ENCODE peak calls at places on chromosomes 11 and 22, in six cellular contexts. X is fibroblast of lung, M is esophagus muscularis mucosa, E is brain microvascular endothelial cell, H is GM12865, Q is uterus. J is an unnamed sample.

GRCh38 chr11:113553905-113554304 is 78.7 kb upstream of the DRD2 start:
- DNase-seq in X (peak), M (no peak), E (no peak), H (no peak), Q (no peak), J (no peak)

GRCh38 chr11:116558504-116559252 is 214.1 kb downstream of the BUD13 start:
- DNase-seq in X (peak), M (no peak), E (peak), H (no peak), Q (no peak), J (peak)

GRCh38 chr11:2166091-2166851 is 5.3 kb upstream of the INS start:
- DNase-seq in X (peak), M (no peak), E (no peak), H (peak), Q (no peak), J (no peak)

GRCh38 chr11:33827206-33827605 is 52.9 kb upstream of the FBXO3 start:
- DNase-seq in X (no peak), M (no peak), E (no peak), H (no peak), Q (no peak), J (no peak)

GRCh38 chr11:11931461-11932055 is 76.9 kb downstream of the DKK3 start:
- DNase-seq in X (peak), M (no peak), E (peak), H (peak), Q (peak), J (peak)

GRCh38 chr11:119100246-119100959 is 1.2 kb downstream of the DPAGT1 start:
- DNase-seq in X (peak), M (no peak), E (peak), H (no peak), Q (no peak), J (peak)

GRCh38 chr11:86043765-86044534 is 24.9 kb downstream of the PICALM start:
- DNase-seq in X (no peak), M (no peak), E (no peak), H (no peak), Q (no peak), J (no peak)

GRCh38 chr11:35850191-35850590 is 93.7 kb upstream of the LDLRAD3 start:
- DNase-seq in X (no peak), M (peak), E (no peak), H (no peak), Q (no peak), J (no peak)

GRCh38 chr11:57539342-57539741 is 1.9 kb downstream of the SMTNL1 start:
- DNase-seq in X (no peak), M (no peak), E (no peak), H (no peak), Q (no peak), J (no peak)

GRCh38 chr11:74278721-74279148 is 32.7 kb downstream of the P4HA3 start:
- DNase-seq in X (peak), M (peak), E (peak), H (no peak), Q (peak), J (peak)

GRCh38 chr11:128451651-128452470 is 135.5 kb downstream of the ETS1 start:
- DNase-seq in X (peak), M (no peak), E (peak), H (no peak), Q (peak), J (peak)

GRCh38 chr11:134559617-134559992 is 147.6 kb upstream of the B3GAT1 start:
- DNase-seq in X (no peak), M (peak), E (no peak), H (no peak), Q (no peak), J (no peak)

GRCh38 chr11:34173050-34173449 is 67.6 kb downstream of the NAT10 start:
- DNase-seq in X (no peak), M (no peak), E (no peak), H (no peak), Q (no peak), J (no peak)

GRCh38 chr22:31650391-31650790 is 11.6 kb downstream of the PISD start:
- DNase-seq in X (peak), M (no peak), E (peak), H (peak), Q (no peak), J (peak)

GRCh38 chr22:39446239-39446721 is 10.5 kb upstream of the MGAT3 start:
- DNase-seq in X (no peak), M (no peak), E (no peak), H (peak), Q (no peak), J (no peak)

GRCh38 chr22:39444937-39445465 is 11.8 kb upstream of the MGAT3 start:
- DNase-seq in X (no peak), M (no peak), E (no peak), H (no peak), Q (no peak), J (no peak)

GRCh38 chr22:39450258-39450955 is 6.4 kb upstream of the MGAT3 start:
- DNase-seq in X (no peak), M (no peak), E (no peak), H (no peak), Q (no peak), J (no peak)

GRCh38 chr22:39449708-39450107 is 7.1 kb upstream of the MGAT3 start:
- DNase-seq in X (no peak), M (no peak), E (no peak), H (peak), Q (no peak), J (no peak)

DNA sequence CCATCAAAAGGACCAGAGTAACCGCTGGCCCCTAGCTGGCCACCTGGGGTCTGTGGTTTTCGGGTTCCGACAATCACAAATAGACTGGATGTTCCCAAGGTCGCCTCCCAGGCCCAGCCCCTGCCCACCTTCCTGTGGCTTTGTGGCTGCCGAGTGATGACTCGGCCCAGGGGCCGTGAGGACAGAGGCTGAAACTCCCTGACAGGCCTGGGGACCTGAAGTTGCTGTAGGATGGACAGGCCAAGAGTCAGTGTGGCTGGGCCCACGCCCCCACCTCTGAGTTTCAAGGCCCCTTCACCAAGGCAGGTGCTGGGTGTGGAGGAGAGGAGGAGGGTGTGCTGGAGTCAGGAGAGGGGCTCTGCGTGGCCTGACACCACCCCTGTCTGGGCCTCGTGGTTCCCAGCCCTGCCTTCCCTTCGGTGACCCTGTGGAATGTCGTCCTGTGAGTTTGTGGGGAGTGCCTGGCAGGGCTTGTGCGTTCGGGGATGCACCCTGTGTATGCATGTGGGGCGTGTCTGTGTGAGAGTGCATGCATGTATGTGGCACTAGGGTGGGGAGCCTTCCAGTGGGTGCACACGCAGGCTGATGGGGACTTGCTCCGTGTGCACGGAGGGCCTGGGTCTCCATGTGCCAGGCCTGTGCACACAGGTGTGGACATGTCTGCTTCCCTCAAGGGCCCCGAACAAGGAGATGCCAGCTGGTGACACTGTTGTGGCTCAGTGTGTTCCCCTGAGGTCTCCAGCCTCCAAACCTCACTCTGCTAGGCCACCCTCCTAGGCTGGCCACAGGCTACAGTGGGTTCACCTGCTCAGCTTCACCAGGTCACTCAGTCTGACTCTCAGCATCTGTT is 8.4 kb upstream of the MGAT3 start:
- DNase-seq in X (no peak), M (no peak), E (no peak), H (no peak), Q (no peak), J (no peak)
- H3K4me3 ChIP-seq in X (no peak), M (no peak), E (no peak), H (peak), Q (no peak), J (no peak)

DNA sequence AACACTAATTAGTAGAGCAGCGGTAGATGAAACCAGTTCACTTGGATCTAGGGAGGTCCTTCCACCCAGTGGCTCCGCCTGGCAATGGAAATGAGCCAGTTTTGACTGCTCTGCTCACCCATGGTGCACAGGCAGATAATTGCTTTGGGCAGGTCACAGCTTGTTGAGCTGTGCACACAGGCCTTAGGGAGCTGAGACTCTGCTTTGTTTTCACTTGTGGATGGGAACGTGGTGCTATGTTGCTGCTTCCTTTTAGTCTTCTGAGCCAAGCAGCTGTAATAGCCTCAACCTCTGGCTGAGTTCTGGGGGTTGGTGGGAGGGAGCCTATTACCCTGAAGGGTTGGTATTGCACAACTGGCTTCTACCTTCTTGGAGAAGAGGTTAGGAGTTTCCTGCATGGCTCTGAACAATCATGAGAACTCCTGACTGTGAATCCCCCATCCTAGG is 262.3 kb upstream of the MTNR1B start:
- DNase-seq in X (no peak), M (no peak), E (no peak), H (no peak), Q (no peak), J (no peak)
- TF ChIP-seq CTCF in X (no peak), M (no peak), E (no peak), H (no peak), Q (no peak), J (no peak)

GRCh38 chr22:42419328-42419881 is 12.8 kb downstream of the NFAM1 start:
- DNase-seq in X (no peak), M (no peak), E (no peak), H (peak), Q (no peak), J (no peak)
- H3K4me3 ChIP-seq in X (no peak), M (no peak), E (no peak), H (peak), Q (no peak), J (no peak)

DNA sequence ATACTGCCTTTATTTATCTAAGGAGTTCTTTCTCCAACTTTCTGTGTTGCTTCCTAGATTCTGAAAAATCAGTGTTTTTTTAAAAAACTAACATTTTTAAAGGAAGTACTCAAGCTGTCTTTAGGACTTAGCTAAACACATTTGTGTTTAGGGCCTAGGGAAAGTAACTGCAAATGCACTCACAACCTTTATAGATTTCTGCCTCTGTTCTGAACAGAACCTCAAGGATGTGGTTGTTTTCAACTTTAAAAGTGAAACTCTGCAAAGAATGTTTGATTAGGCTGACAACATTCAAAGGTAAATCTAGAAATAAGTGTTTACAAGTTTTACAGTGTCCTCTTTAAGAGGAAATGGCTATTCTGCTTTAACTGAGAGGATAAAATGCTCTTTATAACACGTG is 55.4 kb upstream of the CNTN5 start:
- DNase-seq in X (no peak), M (no peak), E (no peak), H (no peak), Q (no peak), J (no peak)
- TF ChIP-seq CTCF in X (no peak), M (no peak), E (no peak), H (no peak), Q (no peak), J (no peak)

GRCh38 chr22:50342651-50343540 is at the start of gene PPP6R2:
- DNase-seq in X (peak), M (no peak), E (peak), H (peak), Q (peak), J (peak)

GRCh38 chr22:50343541-50343935 is 411 bp downstream of the PPP6R2 start:
- DNase-seq in X (no peak), M (no peak), E (no peak), H (peak), Q (no peak), J (no peak)

GRCh38 chr22:50340157-50340879 is 2.8 kb upstream of the PPP6R2 start:
- DNase-seq in X (peak), M (no peak), E (no peak), H (peak), Q (no peak), J (no peak)

GRCh38 chr22:50338860-50339462 is 4.2 kb upstream of the PPP6R2 start:
- DNase-seq in X (peak), M (no peak), E (no peak), H (no peak), Q (no peak), J (no peak)

DNA sequence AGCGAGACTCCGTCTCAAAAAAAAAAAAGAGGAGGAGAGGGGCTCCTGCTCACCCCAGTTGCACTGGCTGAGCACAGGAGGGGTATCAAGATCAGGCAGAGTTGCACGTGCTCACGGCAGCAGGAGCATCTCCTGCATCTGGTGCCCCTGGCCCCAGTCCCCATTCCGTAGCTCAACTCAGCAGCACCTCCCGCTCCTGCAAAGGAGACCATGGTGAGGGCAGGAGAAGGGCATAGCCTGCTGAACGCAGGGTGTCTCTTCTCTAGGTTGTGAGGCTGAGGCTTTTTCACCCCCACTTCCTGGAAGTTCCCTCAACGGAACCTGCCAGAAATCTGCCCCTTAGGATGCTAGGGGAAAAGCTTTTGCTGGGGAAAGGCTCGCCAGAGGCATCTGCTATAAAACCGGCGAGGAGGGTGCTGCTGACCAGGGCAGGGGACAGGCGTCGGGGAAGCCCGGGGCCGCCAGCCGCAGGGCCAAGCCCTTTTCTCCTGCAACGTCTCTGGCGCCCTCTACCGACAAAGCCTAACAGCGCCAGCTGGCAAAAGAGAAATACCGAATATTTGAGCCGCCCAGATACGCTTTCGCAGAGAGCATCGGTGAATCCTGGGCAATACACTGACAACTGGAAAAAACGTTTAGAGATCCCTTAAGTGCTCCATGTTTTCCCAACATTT is 1.0 kb upstream of the PPP6R2 start:
- DNase-seq in X (peak), M (peak), E (peak), H (peak), Q (peak), J (peak)
- H3K4me3 ChIP-seq in X (peak), M (peak), E (peak), H (peak), Q (peak), J (peak)

DNA sequence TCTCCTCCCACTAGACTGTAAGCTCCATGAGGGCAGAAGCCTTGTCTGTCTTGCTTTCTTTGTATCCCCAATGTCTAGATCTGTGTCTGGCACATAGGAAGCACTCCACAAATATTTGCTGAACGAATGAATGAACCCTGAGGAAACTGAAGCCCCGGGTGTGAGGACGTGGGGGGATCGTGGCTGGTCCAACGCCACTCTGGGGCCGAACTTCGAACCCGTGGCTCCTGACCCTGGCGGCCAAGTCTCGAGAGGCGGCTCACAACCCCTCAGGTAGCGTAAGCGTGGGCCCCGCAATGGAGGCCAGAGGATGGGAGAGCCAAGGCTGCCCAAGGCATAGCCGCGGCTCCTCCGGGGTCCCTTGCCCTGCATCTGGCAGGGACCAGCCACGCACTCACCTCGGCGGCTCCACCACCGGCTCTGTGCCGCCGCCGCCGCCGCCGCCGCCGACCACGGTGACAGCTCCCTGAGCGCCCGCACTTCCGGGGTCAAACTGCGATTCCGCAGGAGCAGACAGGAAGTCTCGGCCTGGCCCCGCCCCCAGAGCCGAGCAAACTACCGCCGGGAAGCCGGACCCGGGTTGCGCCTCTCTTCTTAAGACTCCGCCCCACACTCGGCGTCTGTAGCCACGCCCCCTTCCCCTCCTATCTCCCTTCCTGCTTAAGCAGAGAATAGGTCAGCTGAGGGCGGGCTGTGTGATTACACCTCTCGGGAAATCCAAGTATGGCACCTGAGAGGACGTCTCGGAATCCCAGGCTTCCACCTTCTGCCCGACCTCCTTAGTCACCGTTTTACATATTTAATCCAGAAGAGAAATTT is at the start of gene ASCC2:
- DNase-seq in X (peak), M (peak), E (peak), H (peak), Q (peak), J (peak)
- TF ChIP-seq CTCF in X (no peak), M (no peak), E (no peak), H (no peak), Q (no peak), J (no peak)

DNA sequence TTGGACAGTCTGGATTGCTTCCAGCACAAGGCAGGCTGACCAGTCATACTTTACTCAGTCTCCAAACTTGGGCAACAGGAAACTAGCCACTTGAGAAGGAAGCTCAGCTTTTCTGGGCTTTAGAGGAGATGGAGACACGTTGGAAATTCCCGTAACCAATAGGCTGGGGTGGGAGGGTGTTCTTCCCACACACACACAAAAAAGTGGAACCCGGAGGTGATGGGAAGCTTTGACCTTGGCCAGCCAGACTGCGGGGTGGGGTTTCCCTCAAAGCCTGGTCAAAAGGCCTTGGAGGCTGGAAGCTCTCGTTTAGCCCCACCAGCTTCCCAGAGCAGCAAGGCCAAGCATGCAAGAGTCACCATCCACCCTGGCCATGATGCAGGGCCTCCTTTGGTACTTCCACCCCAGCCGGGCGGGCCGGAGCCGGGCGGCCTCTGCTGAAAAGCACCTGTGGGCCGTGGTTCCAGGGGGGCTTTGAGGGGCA is 126.2 kb downstream of the BCR start:
- DNase-seq in X (peak), M (peak), E (peak), H (no peak), Q (peak), J (peak)
- H3K4me3 ChIP-seq in X (no peak), M (no peak), E (no peak), H (no peak), Q (no peak), J (no peak)

DNA sequence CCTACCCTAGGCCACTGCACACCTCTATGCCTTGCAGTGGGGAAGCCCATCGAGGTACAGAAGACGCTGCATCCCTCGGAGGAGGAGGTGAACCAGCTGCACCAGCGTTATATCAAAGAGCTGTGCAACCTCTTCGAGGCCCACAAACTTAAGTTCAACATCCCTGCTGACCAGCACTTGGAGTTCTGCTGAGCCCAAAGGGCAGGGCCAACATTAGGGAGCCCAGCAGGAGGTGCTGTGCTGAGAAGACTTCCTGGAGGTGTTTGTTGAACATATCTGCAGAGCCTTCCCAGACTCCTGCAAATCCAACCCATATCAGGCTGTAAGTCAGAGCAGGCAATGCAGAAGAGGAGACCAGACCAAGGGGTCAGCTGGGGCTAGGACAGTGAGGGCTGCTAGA is 13.5 kb downstream of the MOGAT2 start:
- DNase-seq in X (no peak), M (no peak), E (no peak), H (no peak), Q (no peak), J (no peak)
- TF ChIP-seq CTCF in X (no peak), M (no peak), E (no peak), H (no peak), Q (no peak), J (no peak)